ENCODE peak calls at places on chromosomes 2 and 18, in four cellular contexts. G is GDM1, L is endothelial cell, D is T1000. J is an unnamed sample.
A peak's percentile ranks its signal among the peaks of the same experiment; 100 is the strongest.

GRCh38 chr2:231720971-231721640 is 12.8 kb downstream of the PTMA start:
- DNase-seq in G (no peak), L (no peak), D (no peak), J (no peak)

GRCh38 chr2:167144179-167144898 is 256.1 kb downstream of the XIRP2 start:
- DNase-seq in G (no peak), L (no peak), D (no peak), J (no peak)

GRCh38 chr2:46780801-46781445 is 134.7 kb downstream of the MCFD2 start:
- DNase-seq in G (no peak), L (peak; percentile 18), D (no peak), J (no peak)

GRCh38 chr2:219483451-219484342 is 15.0 kb upstream of the GMPPA start:
- DNase-seq in G (no peak), L (no peak), D (no peak), J (no peak)

GRCh38 chr2:20496477-20496876 is 49.6 kb downstream of the RHOB start:
- DNase-seq in G (no peak), L (no peak), D (no peak), J (no peak)

GRCh38 chr2:106623424-106623823 is 136.3 kb downstream of the CD8B2 start:
- DNase-seq in G (no peak), L (no peak), D (no peak), J (no peak)

GRCh38 chr2:45962522-45962921 is 311.0 kb downstream of the PRKCE start:
- DNase-seq in G (no peak), L (no peak), D (peak; percentile 62), J (no peak)

GRCh38 chr2:88055049-88055435 is 541 bp downstream of the KRCC1 start:
- DNase-seq in G (no peak), L (no peak), D (no peak), J (no peak)

GRCh38 chr2:109736177-109736827 is 57.8 kb upstream of the RGPD5 start:
- DNase-seq in G (no peak), L (peak; percentile 54), D (no peak), J (peak; percentile 49)

GRCh38 chr2:241443486-241444223 is 64.7 kb downstream of the STK25 start:
- DNase-seq in G (peak; percentile 53), L (no peak), D (peak; percentile 20), J (no peak)

GRCh38 chr2:165313448-165313847 is 74.2 kb downstream of the SCN2A start:
- DNase-seq in G (no peak), L (no peak), D (no peak), J (no peak)

GRCh38 chr2:60499651-60500300 is 53.7 kb downstream of the BCL11A start:
- DNase-seq in G (no peak), L (no peak), D (no peak), J (no peak)

GRCh38 chr2:137192366-137193315 is 427.3 kb downstream of the THSD7B start:
- DNase-seq in G (no peak), L (no peak), D (no peak), J (no peak)

GRCh38 chr2:112841399-112842044 is 4.9 kb upstream of the IL1B start:
- DNase-seq in G (no peak), L (no peak), D (no peak), J (no peak)

GRCh38 chr2:235541016-235541415 is 47.2 kb downstream of the AGAP1 start:
- DNase-seq in G (no peak), L (no peak), D (no peak), J (no peak)

GRCh38 chr2:212539145-212539880 is 711 bp upstream of the ERBB4 start:
- DNase-seq in G (no peak), L (peak; percentile 52), D (peak; percentile 8), J (no peak)

GRCh38 chr2:227862741-227863588 is 8.5 kb upstream of the DAW1 start:
- DNase-seq in G (no peak), L (no peak), D (peak; percentile 26), J (no peak)

GRCh38 chr2:7053650-7054262 is 136.5 kb downstream of the RNF144A start:
- DNase-seq in G (no peak), L (no peak), D (no peak), J (no peak)

GRCh38 chr2:75464348-75464946 is 96.3 kb downstream of the EVA1A start:
- DNase-seq in G (no peak), L (no peak), D (no peak), J (no peak)

GRCh38 chr2:142165790-142166189 is 35.0 kb upstream of the LRP1B start:
- DNase-seq in G (no peak), L (peak; percentile 26), D (peak; percentile 47), J (no peak)

GRCh38 chr18:76528477-76529432 is 33.7 kb upstream of the ZNF516 start:
- DNase-seq in G (no peak), L (peak; percentile 17), D (no peak), J (no peak)

GRCh38 chr2:172084734-172085459 is 410 bp upstream of the DLX1 start:
- DNase-seq in G (peak; percentile 90), L (peak; percentile 86), D (peak; percentile 88), J (peak; percentile 92)

GRCh38 chr2:96860065-96861029 is 2.5 kb upstream of the ANKRD39 start:
- DNase-seq in G (peak; percentile 22), L (no peak), D (no peak), J (no peak)

GRCh38 chr2:41903746-41904145 is 144.1 kb upstream of the PKDCC start:
- DNase-seq in G (no peak), L (no peak), D (no peak), J (no peak)

GRCh38 chr2:864501-865106 is 86.0 kb upstream of the SNTG2 start:
- DNase-seq in G (no peak), L (no peak), D (no peak), J (peak; percentile 73)

GRCh38 chr2:131402320-131403049 is 38.5 kb upstream of the RAB6D start:
- DNase-seq in G (no peak), L (no peak), D (no peak), J (no peak)

GRCh38 chr2:240202616-240203015 is 62.2 kb upstream of the OTOS start:
- DNase-seq in G (no peak), L (no peak), D (no peak), J (no peak)

GRCh38 chr2:144083211-144083610 is 436.7 kb downstream of the ZEB2 start:
- DNase-seq in G (no peak), L (no peak), D (peak; percentile 38), J (no peak)

GRCh38 chr2:176464886-176465564 is 195.8 kb downstream of the MTX2 start:
- DNase-seq in G (no peak), L (no peak), D (no peak), J (no peak)

GRCh38 chr2:3645745-3646389 is 12.1 kb upstream of the ALLC start:
- DNase-seq in G (no peak), L (no peak), D (no peak), J (no peak)

J was measured in mesenteric fat pad.